ENCODE peak calls at places on chromosome 20, in five cellular contexts. G, E, B, P and W are unnamed samples.

GRCh38 chr20:34992751-34993417 is 37.2 kb downstream of the MYH7B start:
- DNase-seq in G (no peak), E (no peak), B (no peak), P (no peak), W (no peak)

GRCh38 chr20:6525447-6526303 is 241.8 kb upstream of the BMP2 start:
- DNase-seq in G (no peak), E (peak; percentile 69), B (no peak), P (no peak), W (no peak)

GRCh38 chr20:41476013-41476441 is 109.4 kb upstream of the EMILIN3 start:
- DNase-seq in G (peak; percentile 89), E (no peak), B (no peak), P (no peak), W (no peak)

GRCh38 chr20:49889245-49889942 is 25.9 kb downstream of the SPATA2 start:
- DNase-seq in G (no peak), E (no peak), B (no peak), P (no peak), W (no peak)

GRCh38 chr20:37364013-37364926 is 18.3 kb downstream of the SRC start:
- DNase-seq in G (no peak), E (no peak), B (no peak), P (no peak), W (no peak)

GRCh38 chr20:24957326-24957996 is 8.4 kb downstream of the CST7 start:
- DNase-seq in G (no peak), E (no peak), B (no peak), P (no peak), W (no peak)

GRCh38 chr20:61779176-61779965 is 286.3 kb downstream of the TAF4 start:
- DNase-seq in G (no peak), E (no peak), B (no peak), P (no peak), W (no peak)

GRCh38 chr20:45067558-45067957 is 33.4 kb downstream of the KCNS1 start:
- DNase-seq in G (no peak), E (no peak), B (no peak), P (no peak), W (no peak)

GRCh38 chr20:32474009-32474716 is 111.0 kb downstream of the NOL4L start:
- DNase-seq in G (no peak), E (no peak), B (no peak), P (no peak), W (no peak)

GRCh38 chr20:4787069-4787468 is 65.4 kb downstream of the PRND start:
- DNase-seq in G (no peak), E (no peak), B (no peak), P (no peak), W (no peak)

GRCh38 chr20:25454153-25454900 is 46.9 kb downstream of the GINS1 start:
- DNase-seq in G (no peak), E (no peak), B (no peak), P (no peak), W (no peak)

GRCh38 chr20:63556873-63557478 is 3.0 kb downstream of the FNDC11 start:
- DNase-seq in G (no peak), E (no peak), B (no peak), P (no peak), W (no peak)

GRCh38 chr20:38094373-38094775 is 60.8 kb downstream of the RPRD1B start:
- DNase-seq in G (no peak), E (peak; percentile 94), B (peak; percentile 46), P (peak; percentile 10), W (no peak)

GRCh38 chr20:53829086-53829703 is 235.6 kb upstream of the ZNF217 start:
- DNase-seq in G (no peak), E (peak; percentile 80), B (peak; percentile 49), P (no peak), W (no peak)

GRCh38 chr20:35005463-35005961 is 49.8 kb downstream of the MYH7B start:
- DNase-seq in G (no peak), E (no peak), B (no peak), P (no peak), W (no peak)

GRCh38 chr20:3010985-3011723 is 32.3 kb upstream of the GNRH2 start:
- DNase-seq in G (no peak), E (no peak), B (no peak), P (no peak), W (no peak)

GRCh38 chr20:51259455-51259854 is 236.5 kb upstream of the KCNG1 start:
- DNase-seq in G (no peak), E (no peak), B (no peak), P (no peak), W (no peak)

GRCh38 chr20:34111057-34111711 is 859 bp downstream of the EIF2S2 start:
- DNase-seq in G (no peak), E (peak; percentile 74), B (peak; percentile 49), P (no peak), W (no peak)

GRCh38 chr20:1707588-1708449 is 50.2 kb upstream of the SIRPG start:
- DNase-seq in G (no peak), E (peak; percentile 72), B (no peak), P (no peak), W (no peak)

GRCh38 chr20:33159713-33160112 is 8.2 kb upstream of the BPIFA2 start:
- DNase-seq in G (no peak), E (no peak), B (no peak), P (no peak), W (no peak)

GRCh38 chr20:9301129-9302072 is 213.0 kb upstream of the LAMP5 start:
- DNase-seq in G (peak; percentile 45), E (no peak), B (no peak), P (no peak), W (no peak)

GRCh38 chr20:20754758-20755157 is 42.3 kb upstream of the RALGAPA2 start:
- DNase-seq in G (no peak), E (no peak), B (no peak), P (no peak), W (no peak)

GRCh38 chr20:47347661-47348462 is 8.6 kb downstream of the ZMYND8 start:
- DNase-seq in G (no peak), E (no peak), B (no peak), P (no peak), W (no peak)

GRCh38 chr20:11120451-11120850 is 446.7 kb upstream of the JAG1 start:
- DNase-seq in G (no peak), E (no peak), B (no peak), P (no peak), W (no peak)

GRCh38 chr20:31606928-31607639 is 2.0 kb downstream of the ID1 start:
- DNase-seq in G (peak; percentile 80), E (no peak), B (peak; percentile 64), P (no peak), W (no peak)

GRCh38 chr20:22583773-22584629 is at the start of gene FOXA2:
- DNase-seq in G (peak; percentile 67), E (no peak), B (no peak), P (no peak), W (no peak)

GRCh38 chr20:53011640-53012039 is 39.5 kb downstream of the TSHZ2 start:
- DNase-seq in G (no peak), E (no peak), B (no peak), P (no peak), W (no peak)

GRCh38 chr20:48850681-48851299 is 23.0 kb upstream of the PREX1 start:
- DNase-seq in G (peak; percentile 80), E (no peak), B (no peak), P (no peak), W (no peak)

GRCh38 chr20:36175016-36175415 is 20.5 kb downstream of the EPB41L1 start:
- DNase-seq in G (no peak), E (no peak), B (no peak), P (no peak), W (no peak)

GRCh38 chr20:62938105-62938888 is at the start of gene GID8:
- DNase-seq in G (no peak), E (peak; percentile 71), B (peak; percentile 48), P (no peak), W (no peak)